ENCODE peak calls at places on chromosomes 11 and 22, in five cellular contexts. M is AG09319, O is MM.1S, K is CD14-positive monocyte, U is ovary. R is an unnamed sample.

GRCh38 chr22:17835256-17835655 is 61.0 kb upstream of the BID start:
- DNase-seq in U (no peak), K (no peak), O (no peak), M (no peak), R (no peak)

GRCh38 chr11:64874308-64874707 is 4.1 kb downstream of the EHD1 start:
- DNase-seq in O (no peak), M (no peak), U (no peak), K (no peak), R (no peak)

GRCh38 chr11:132911186-132911585 is 621.1 kb downstream of the OPCML start:
- DNase-seq in K (no peak), O (no peak), U (no peak), M (no peak), R (no peak)

GRCh38 chr11:78156081-78156844 is 16.8 kb upstream of the ALG8 start:
- DNase-seq in O (no peak), U (no peak), K (no peak), M (no peak), R (no peak)

GRCh38 chr22:49262167-49262566 is 565.5 kb downstream of the BRD1 start:
- DNase-seq in U (no peak), O (no peak), M (no peak), K (no peak), R (peak)

GRCh38 chr11:134372961-134373360 is 39.1 kb downstream of the B3GAT1 start:
- DNase-seq in U (no peak), O (no peak), M (no peak), K (no peak), R (peak)

GRCh38 chr11:82711648-82712047 is 22.0 kb downstream of the FAM181B start:
- DNase-seq in K (no peak), U (no peak), O (no peak), M (no peak), R (no peak)

GRCh38 chr11:19697721-19698121 is 14.9 kb upstream of the NAV2 start:
- DNase-seq in U (no peak), K (no peak), M (no peak), O (no peak), R (no peak)

GRCh38 chr22:20758688-20759087 is 15.2 kb upstream of the SERPIND1 start:
- DNase-seq in K (no peak), O (no peak), U (no peak), M (no peak), R (no peak)

GRCh38 chr22:43867839-43868652 is 5.7 kb upstream of the SULT4A1 start:
- DNase-seq in U (peak), O (peak), M (peak), K (no peak), R (no peak)

GRCh38 chr11:35735903-35736302 is 73.3 kb downstream of the TRIM44 start:
- DNase-seq in O (no peak), K (no peak), M (no peak), U (no peak), R (no peak)

GRCh38 chr11:129973068-129973467 is 29.6 kb downstream of the PRDM10 start:
- DNase-seq in K (no peak), O (peak), U (no peak), M (no peak), R (no peak)

GRCh38 chr11:113370634-113371033 is 16.9 kb upstream of the ANKK1 start:
- DNase-seq in M (no peak), O (no peak), U (no peak), K (no peak), R (no peak)

GRCh38 chr11:77411238-77411637 is 62.7 kb downstream of the PAK1 start:
- DNase-seq in K (peak), U (peak), O (peak), M (no peak), R (peak)

GRCh38 chr11:59761985-59762384 is 6.8 kb downstream of the STX3 start:
- DNase-seq in O (no peak), M (no peak), U (no peak), K (no peak), R (no peak)

GRCh38 chr22:37639771-37640590 is 512 bp downstream of the SH3BP1 start:
- DNase-seq in M (no peak), O (no peak), U (no peak), K (peak), R (no peak)

GRCh38 chr11:110173775-110174644 is 80.8 kb downstream of the ZC3H12C start:
- DNase-seq in K (no peak), M (no peak), U (peak), O (no peak), R (peak)

GRCh38 chr11:65432133-65432650 is 9.6 kb downstream of the NEAT1 start:
- DNase-seq in O (no peak), K (no peak), M (no peak), U (no peak), R (no peak)

GRCh38 chr11:94178331-94178730 is 49.7 kb downstream of the PANX1 start:
- DNase-seq in U (no peak), M (no peak), O (no peak), K (no peak), R (no peak)

GRCh38 chr11:6682591-6682935 is 577 bp downstream of the MRPL17 start:
- DNase-seq in K (no peak), M (no peak), U (no peak), O (no peak), R (no peak)

GRCh38 chr11:103661991-103662390 is 374.4 kb upstream of the DDI1 start:
- DNase-seq in M (no peak), K (no peak), U (no peak), O (no peak), R (no peak)

GRCh38 chr11:103656382-103656781 is 380.1 kb upstream of the DDI1 start:
- DNase-seq in M (no peak), O (no peak), K (no peak), U (no peak), R (no peak)

GRCh38 chr11:103661185-103661584 is 375.3 kb upstream of the DDI1 start:
- DNase-seq in O (no peak), M (no peak), K (no peak), U (no peak), R (no peak)

GRCh38 chr11:103659743-103660142 is 376.7 kb upstream of the DDI1 start:
- DNase-seq in M (no peak), K (no peak), U (no peak), O (no peak), R (no peak)

GRCh38 chr11:103659138-103659734 is 377.2 kb upstream of the DDI1 start:
- DNase-seq in K (no peak), O (no peak), M (no peak), U (no peak), R (no peak)
- TF ChIP-seq CTCF in K (no peak), O (no peak), M (peak), U (no peak), R (no peak)

DNA sequence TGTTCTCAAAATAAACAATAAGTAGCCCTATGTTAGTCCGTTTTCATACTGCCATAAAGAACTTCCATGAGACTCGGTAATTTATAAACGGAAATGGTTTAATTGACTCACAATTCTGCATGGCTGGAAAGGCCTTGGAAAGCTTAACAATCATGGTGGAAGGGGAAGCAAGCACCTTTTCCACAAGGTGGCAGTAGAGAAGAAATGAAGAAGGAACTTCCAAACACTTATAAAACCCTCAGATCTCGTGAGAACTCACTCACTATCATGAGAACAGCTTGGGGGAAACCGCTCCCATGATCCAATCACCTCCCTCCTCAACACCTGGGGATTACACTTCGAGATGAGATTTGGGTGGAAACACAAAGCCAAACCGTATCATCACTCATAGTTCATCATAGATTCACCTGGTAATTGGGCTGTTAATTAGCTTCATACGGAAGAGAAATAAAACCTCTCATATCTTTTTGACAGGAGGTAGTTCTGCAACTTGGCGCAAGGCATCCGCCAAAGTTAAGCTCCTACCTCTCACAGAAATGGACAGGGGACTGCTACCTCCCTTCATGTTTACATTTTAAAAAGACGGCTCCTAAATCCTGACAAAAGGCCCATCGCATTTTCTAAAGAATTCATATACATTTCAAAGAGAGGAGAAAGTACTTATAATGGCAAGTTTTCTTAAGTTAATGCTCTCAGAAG is 49.0 kb downstream of the MUC15 start:
- DNase-seq in M (no peak), O (peak), U (no peak), K (no peak), R (no peak)
- TF ChIP-seq CTCF in M (peak), O (peak), U (no peak), K (no peak), R (no peak)

DNA sequence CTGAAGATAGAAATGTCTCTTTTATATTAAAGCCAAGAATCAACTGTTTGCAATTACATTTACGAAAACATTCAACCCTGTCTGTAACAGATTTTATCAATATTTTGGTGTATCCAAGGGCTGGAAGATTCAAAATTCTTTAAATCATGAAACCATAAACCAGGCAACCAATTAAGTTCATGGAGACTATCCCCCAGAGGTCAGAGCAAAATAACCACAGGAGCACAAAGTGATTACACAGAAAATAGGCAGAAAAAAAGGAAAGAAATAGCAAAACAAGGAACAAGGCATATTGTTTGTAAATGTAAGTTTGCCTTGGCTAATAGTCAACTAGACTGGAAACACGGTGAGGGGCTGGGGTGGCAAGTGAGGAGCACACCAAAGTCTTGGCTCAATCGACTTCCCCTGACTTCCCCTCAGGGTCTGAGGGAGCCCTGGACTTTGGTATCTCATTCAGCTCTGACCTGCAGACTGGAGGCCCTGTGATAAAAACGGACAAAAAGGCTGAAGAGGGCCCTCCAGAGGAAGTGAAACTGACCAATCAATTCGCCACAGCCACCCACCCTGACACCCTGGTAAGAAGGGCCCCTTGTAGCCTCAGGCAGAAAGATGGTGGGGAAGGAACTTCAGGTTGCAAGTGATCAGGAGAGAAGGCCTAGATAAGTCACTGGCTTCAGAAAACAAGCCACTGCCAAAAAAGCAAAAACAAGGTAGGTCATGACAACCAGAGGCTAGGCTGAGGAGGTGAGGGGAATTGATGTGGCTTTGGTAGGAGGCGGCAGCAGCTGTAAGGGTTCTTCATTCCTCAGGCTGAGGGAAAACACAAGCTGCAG is 1.9 kb downstream of the SIK3 start:
- DNase-seq in O (peak), M (no peak), K (no peak), U (no peak), R (no peak)
- TF ChIP-seq CTCF in O (peak), M (no peak), K (no peak), U (no peak), R (no peak)

DNA sequence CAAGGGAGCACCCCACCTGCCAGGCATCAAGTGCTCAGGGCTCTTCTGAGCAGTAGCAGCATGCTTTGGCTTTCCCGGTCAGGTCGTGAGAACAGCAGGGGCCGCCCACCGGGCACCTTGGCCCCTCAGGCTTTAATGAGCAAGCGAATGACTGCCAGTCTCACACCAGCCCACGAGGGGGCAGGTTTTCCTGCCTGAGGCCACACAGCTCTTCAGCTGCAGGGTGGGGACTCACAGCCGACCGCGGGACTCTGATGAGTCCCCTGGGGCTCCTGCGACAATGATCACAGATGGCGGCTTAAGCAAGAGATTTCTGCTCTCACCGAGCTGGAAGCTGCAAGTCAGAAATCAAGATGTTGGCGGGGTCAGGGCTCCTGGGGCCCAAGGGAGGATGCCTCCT is 14.3 kb upstream of the FGF19 start:
- DNase-seq in U (no peak), O (no peak), M (no peak), K (no peak), R (no peak)
- TF ChIP-seq CTCF in U (no peak), O (peak), M (peak), K (no peak), R (no peak)

GRCh38 chr11:61697093-61697492 is 16.9 kb downstream of the DAGLA start:
- DNase-seq in O (no peak), U (no peak), K (no peak), M (no peak), R (no peak)

GRCh38 chr11:61693897-61694840 is 14.0 kb downstream of the DAGLA start:
- DNase-seq in U (no peak), K (no peak), M (no peak), O (no peak), R (no peak)

GRCh38 chr11:61694971-61695706 is 14.9 kb downstream of the DAGLA start:
- DNase-seq in K (no peak), U (no peak), M (no peak), O (no peak), R (peak)

GRCh38 chr11:61696602-61697001 is 16.4 kb downstream of the DAGLA start:
- DNase-seq in U (no peak), K (no peak), M (no peak), O (no peak), R (no peak)

DNA sequence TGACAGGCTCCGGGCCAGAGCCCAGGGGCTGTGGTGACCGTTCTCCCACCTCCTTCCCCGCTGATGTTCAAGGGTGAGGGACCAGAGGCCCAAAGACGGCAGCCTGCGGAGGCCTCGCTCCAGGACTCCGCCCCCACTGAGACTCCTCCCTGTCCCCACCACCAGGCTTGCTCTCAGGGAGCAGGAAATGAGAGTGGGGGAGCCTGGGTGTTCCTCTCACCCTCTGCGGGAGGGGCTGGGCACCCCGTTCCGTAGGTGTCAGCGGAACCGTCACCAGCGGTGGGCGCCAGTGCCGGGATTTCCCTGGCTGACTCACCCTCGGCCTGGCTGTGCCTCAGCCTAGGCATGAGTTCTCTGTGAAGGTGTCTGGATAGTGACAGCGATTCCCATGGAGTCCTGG is 15.7 kb downstream of the DAGLA start:
- DNase-seq in U (peak), O (no peak), K (peak), M (no peak), R (peak)
- TF ChIP-seq CTCF in U (no peak), O (no peak), K (no peak), M (no peak), R (no peak)

DNA sequence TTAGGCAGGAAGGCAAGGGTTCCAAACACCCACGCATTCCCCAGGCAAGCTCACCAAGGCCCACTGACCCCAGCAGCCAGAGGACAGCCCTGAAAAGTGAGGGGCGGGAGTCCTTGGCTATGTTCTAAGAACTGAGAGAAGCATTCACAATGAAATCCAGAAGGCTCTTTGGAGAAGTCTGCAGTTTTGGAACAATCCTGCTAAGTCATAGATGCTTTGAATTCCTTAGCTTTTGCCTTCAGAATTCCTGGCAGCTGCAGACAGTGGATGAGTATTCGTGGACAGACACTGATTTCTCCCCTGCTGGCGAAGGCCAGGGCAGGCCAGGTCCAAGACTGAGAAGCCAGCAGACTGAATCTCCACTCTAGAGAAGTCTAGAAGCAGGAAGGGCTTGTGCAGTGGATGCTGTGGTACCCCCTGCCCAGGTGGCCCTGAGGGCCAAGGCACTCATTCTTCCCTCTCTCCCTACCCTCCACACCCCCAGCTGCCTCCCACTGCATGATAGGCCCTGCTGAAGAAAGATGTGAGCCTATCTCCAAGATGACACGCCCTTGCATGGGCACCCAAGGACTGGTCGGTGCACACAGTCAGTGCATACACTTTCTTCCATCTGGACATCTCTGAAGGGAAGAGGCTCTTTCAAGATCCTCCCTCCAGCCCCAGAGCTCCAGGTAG is 133.2 kb upstream of the TEAD1 start:
- DNase-seq in M (peak), U (no peak), K (no peak), O (no peak), R (no peak)
- TF ChIP-seq CTCF in M (peak), U (no peak), K (no peak), O (no peak), R (no peak)

DNA sequence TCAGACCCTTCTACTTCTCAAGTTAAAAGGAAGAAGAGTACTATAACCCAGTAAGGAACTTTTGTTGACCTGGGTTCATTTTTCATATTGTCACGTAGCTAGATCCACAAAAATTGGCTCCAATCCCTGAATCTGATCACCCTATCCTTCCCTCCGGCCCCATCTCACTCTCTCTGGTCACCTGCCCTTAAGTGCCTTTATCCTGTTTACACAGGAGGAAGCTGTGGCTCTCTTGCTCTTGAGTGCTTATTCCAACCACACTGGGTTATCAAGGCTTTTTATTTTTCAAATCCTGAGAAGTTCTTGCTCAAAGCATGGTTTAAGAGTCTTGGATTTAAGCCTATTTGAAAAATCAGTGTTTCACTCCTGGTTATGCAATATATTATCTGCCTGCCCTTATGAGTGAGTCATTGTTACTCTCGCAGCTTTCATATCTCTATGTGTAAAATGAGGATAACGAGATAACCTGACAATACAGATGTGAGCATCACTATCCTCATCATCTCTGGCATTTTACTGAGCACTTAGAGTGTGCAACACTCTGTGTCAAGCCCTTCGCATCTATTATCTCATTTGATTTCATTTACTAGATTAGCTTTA is 293.9 kb downstream of the GUCY1A2 start:
- DNase-seq in O (no peak), K (no peak), U (no peak), M (no peak), R (no peak)
- TF ChIP-seq CTCF in O (no peak), K (no peak), U (no peak), M (no peak), R (no peak)

GRCh38 chr11:75339685-75340409 is 11.6 kb downstream of the ARRB1 start:
- DNase-seq in M (no peak), K (no peak), O (no peak), U (no peak), R (no peak)
- TF ChIP-seq CTCF in M (no peak), K (no peak), O (no peak), U (no peak), R (no peak)

GRCh38 chr22:19477321-19478085 is 1.5 kb downstream of the UFD1 start:
- DNase-seq in K (no peak), M (no peak), U (no peak), O (peak), R (no peak)
- TF ChIP-seq CTCF in K (peak), M (peak), U (no peak), O (peak), R (no peak)

GRCh38 chr11:33735426-33736147 is 636 bp downstream of the CD59 start:
- DNase-seq in O (peak), M (no peak), U (no peak), K (no peak), R (peak)
- TF ChIP-seq CTCF in O (no peak), M (no peak), U (no peak), K (peak), R (no peak)